ENCODE peak calls at places on chromosomes 13 and 19, in nine cellular contexts. U, K, P, A, R, M, C, T and O are unnamed samples.

GRCh38 chr13:102369303-102369702 is 32.5 kb downstream of the FGF14 start:
- DNase-seq in U (no peak), K (no peak), P (no peak), A (no peak), R (no peak), M (no peak), C (peak; percentile 72), T (no peak), O (no peak)

GRCh38 chr13:46893820-46894533 is 2.9 kb downstream of the HTR2A start:
- DNase-seq in U (no peak), K (peak; percentile 9), P (no peak), A (peak; percentile 91), R (peak; percentile 31), M (peak; percentile 51), C (peak; percentile 30), T (peak; percentile 7), O (no peak)

GRCh38 chr13:96925869-96926628 is 68.2 kb downstream of the OXGR1 start:
- DNase-seq in U (no peak), K (no peak), P (no peak), A (no peak), R (no peak), M (no peak), C (peak; percentile 43), T (no peak), O (no peak)

GRCh38 chr13:79631260-79631659 is 150.3 kb downstream of the NDFIP2 start:
- DNase-seq in U (peak; percentile 78), K (peak; percentile 61), P (no peak), A (no peak), R (no peak), M (no peak), C (no peak), T (no peak), O (peak; percentile 23)

GRCh38 chr19:55232284-55232597 is 3.7 kb upstream of the TMEM86B start:
- DNase-seq in U (no peak), K (no peak), P (no peak), A (no peak), R (no peak), M (no peak), C (no peak), T (no peak), O (no peak)

GRCh38 chr19:52600639-52601024 is 30.5 kb downstream of the ZNF701 start:
- DNase-seq in U (no peak), K (no peak), P (no peak), A (peak; percentile 67), R (no peak), M (no peak), C (no peak), T (no peak), O (no peak)

GRCh38 chr13:113627136-113627535 is 30.9 kb downstream of the ATP4B start:
- DNase-seq in U (no peak), K (no peak), P (no peak), A (no peak), R (no peak), M (no peak), C (no peak), T (no peak), O (no peak)

GRCh38 chr13:23674795-23675640 is 104.8 kb downstream of the TNFRSF19 start:
- DNase-seq in U (peak; percentile 42), K (no peak), P (no peak), A (no peak), R (no peak), M (no peak), C (peak; percentile 99), T (no peak), O (peak; percentile 77)

GRCh38 chr13:82717249-82717648 is 1165.0 kb downstream of the SLITRK1 start:
- DNase-seq in U (peak; percentile 1), K (no peak), P (no peak), A (no peak), R (no peak), M (no peak), C (no peak), T (no peak), O (no peak)

GRCh38 chr13:39232401-39232980 is 194.2 kb downstream of the NHLRC3 start:
- DNase-seq in U (no peak), K (no peak), P (no peak), A (no peak), R (no peak), M (no peak), C (no peak), T (no peak), O (no peak)

GRCh38 chr19:47644743-47645499 is 36.0 kb downstream of the BICRA start:
- DNase-seq in U (no peak), K (no peak), P (no peak), A (peak; percentile 16), R (no peak), M (no peak), C (no peak), T (no peak), O (no peak)

GRCh38 chr13:48263196-48263595 is 30.2 kb downstream of the ITM2B start:
- DNase-seq in U (no peak), K (no peak), P (no peak), A (no peak), R (no peak), M (no peak), C (no peak), T (no peak), O (no peak)

GRCh38 chr13:77034883-77035282 is 7.9 kb upstream of the FBXL3 start:
- DNase-seq in U (no peak), K (no peak), P (no peak), A (no peak), R (no peak), M (no peak), C (no peak), T (no peak), O (no peak)

GRCh38 chr19:42324655-42325307 is 654 bp upstream of the MEGF8 start:
- DNase-seq in U (no peak), K (no peak), P (no peak), A (no peak), R (no peak), M (no peak), C (no peak), T (no peak), O (no peak)

GRCh38 chr13:47175172-47175806 is 278.4 kb upstream of the HTR2A start:
- DNase-seq in U (peak; percentile 60), K (no peak), P (no peak), A (no peak), R (no peak), M (no peak), C (no peak), T (no peak), O (peak; percentile 64)

GRCh38 chr19:17424743-17425365 is 5.0 kb downstream of the MVB12A start:
- DNase-seq in U (no peak), K (no peak), P (no peak), A (peak; percentile 83), R (no peak), M (no peak), C (no peak), T (no peak), O (no peak)

GRCh38 chr13:40469581-40470282 is 196.7 kb downstream of the FOXO1 start:
- DNase-seq in U (no peak), K (no peak), P (no peak), A (no peak), R (no peak), M (no peak), C (no peak), T (no peak), O (no peak)

GRCh38 chr13:105410602-105411001 is 1124.9 kb downstream of the EFNB2 start:
- DNase-seq in U (peak; percentile 40), K (peak; percentile 32), P (no peak), A (peak; percentile 83), R (no peak), M (peak; percentile 2), C (peak; percentile 32), T (no peak), O (no peak)

GRCh38 chr19:6020972-6021805 is 43.2 kb upstream of the RANBP3 start:
- DNase-seq in U (no peak), K (no peak), P (no peak), A (no peak), R (no peak), M (no peak), C (peak; percentile 72), T (no peak), O (no peak)

GRCh38 chr19:49455729-49456128 is 2.7 kb downstream of the ALDH16A1 start:
- DNase-seq in U (peak; percentile 57), K (no peak), P (no peak), A (no peak), R (no peak), M (no peak), C (no peak), T (no peak), O (no peak)

GRCh38 chr13:100454876-100455275 is 133.7 kb downstream of the GGACT start:
- DNase-seq in U (peak; percentile 14), K (peak; percentile 69), P (no peak), A (no peak), R (no peak), M (no peak), C (no peak), T (no peak), O (no peak)

GRCh38 chr19:35363001-35363590 is 4.8 kb downstream of the FFAR3 start:
- DNase-seq in U (no peak), K (no peak), P (no peak), A (no peak), R (no peak), M (no peak), C (no peak), T (no peak), O (no peak)

GRCh38 chr13:45850020-45850613 is 1.4 kb downstream of the SIAH3 start:
- DNase-seq in U (no peak), K (no peak), P (no peak), A (no peak), R (no peak), M (no peak), C (no peak), T (no peak), O (no peak)

GRCh38 chr19:456547-457110 is 4.2 kb downstream of the SHC2 start:
- DNase-seq in U (no peak), K (no peak), P (no peak), A (peak; percentile 34), R (no peak), M (no peak), C (no peak), T (no peak), O (no peak)

GRCh38 chr13:98677398-98677797 is 75.1 kb downstream of the SLC15A1 start:
- DNase-seq in U (no peak), K (no peak), P (no peak), A (no peak), R (no peak), M (no peak), C (no peak), T (no peak), O (peak; percentile 69)

GRCh38 chr19:52369463-52370340 is at the start of gene ZNF880:
- DNase-seq in U (peak; percentile 82), K (no peak), P (peak; percentile 68), A (peak; percentile 98), R (peak; percentile 88), M (peak; percentile 88), C (peak; percentile 85), T (peak; percentile 63), O (peak; percentile 37)

GRCh38 chr13:23770428-23770827 is 118.8 kb downstream of the MIPEP start:
- DNase-seq in U (no peak), K (no peak), P (no peak), A (no peak), R (no peak), M (no peak), C (no peak), T (no peak), O (no peak)